ENCODE peak calls at places on chromosome 4, in eight cellular contexts. I is GM23248, U is upper lobe of right lung, P is gastrocnemius medialis, Q is left lung, M is sigmoid colon, L is heart left ventricle, A is right cardiac atrium. V is an unnamed sample. For H3K9me3, the result is how much of the 10 kb centered on the place peaks cover.

GRCh38 chr4:69999420-69999819 is 3.7 kb downstream of the STATH start:
- DNase-seq in I (peak), U (no peak), P (no peak), Q (no peak), M (no peak), L (no peak), A (no peak), V (no peak)

GRCh38 chr4:51831133-51831532 is 11.8 kb upstream of the DCUN1D4 start:
- DNase-seq in I (peak), U (peak), P (peak), Q (peak), M (peak), L (peak), A (peak), V (no peak)

GRCh38 chr4:87179751-87180150 is 40.7 kb downstream of the KLHL8 start:
- DNase-seq in I (peak), U (no peak), P (no peak), Q (no peak), M (no peak), L (no peak), A (no peak), V (no peak)

GRCh38 chr4:109432676-109433075 is 939 bp upstream of the SEC24B start:
- DNase-seq in I (peak), U (no peak), P (no peak), Q (no peak), M (no peak), L (no peak), A (no peak), V (no peak)

GRCh38 chr4:88960576-88960975 is 96.4 kb downstream of the FAM13A start:
- DNase-seq in I (no peak), U (no peak), P (no peak), Q (no peak), M (no peak), L (no peak), A (no peak), V (no peak)

GRCh38 chr4:123398151-123398802 is 1.7 kb downstream of the SPRY1 start:
- DNase-seq in I (peak), U (peak), P (peak), Q (peak), M (peak), L (peak), A (peak), V (no peak)

GRCh38 chr4:46254788-46255187 is 130.9 kb upstream of the GABRG1 start:
- DNase-seq in I (peak), U (no peak), P (no peak), Q (no peak), M (no peak), L (no peak), A (no peak), V (no peak)

GRCh38 chr4:157994863-157995262 is 178.0 kb downstream of the GASK1B start:
- DNase-seq in I (peak), U (no peak), P (no peak), Q (no peak), M (no peak), L (no peak), A (no peak), V (no peak)

GRCh38 chr4:98501383-98501782 is 157.0 kb downstream of the TSPAN5 start:
- DNase-seq in I (no peak), U (no peak), P (no peak), Q (no peak), M (no peak), L (no peak), A (no peak), V (no peak)

GRCh38 chr4:97987019-97987648 is 156.1 kb downstream of the STPG2 start:
- DNase-seq in I (peak), U (no peak), P (no peak), Q (no peak), M (no peak), L (no peak), A (no peak), V (no peak)

GRCh38 chr4:10460313-10461047 is 3.3 kb upstream of the ZNF518B start:
- DNase-seq in I (no peak), U (no peak), P (no peak), Q (no peak), M (no peak), L (no peak), A (no peak), V (no peak)

DNA sequence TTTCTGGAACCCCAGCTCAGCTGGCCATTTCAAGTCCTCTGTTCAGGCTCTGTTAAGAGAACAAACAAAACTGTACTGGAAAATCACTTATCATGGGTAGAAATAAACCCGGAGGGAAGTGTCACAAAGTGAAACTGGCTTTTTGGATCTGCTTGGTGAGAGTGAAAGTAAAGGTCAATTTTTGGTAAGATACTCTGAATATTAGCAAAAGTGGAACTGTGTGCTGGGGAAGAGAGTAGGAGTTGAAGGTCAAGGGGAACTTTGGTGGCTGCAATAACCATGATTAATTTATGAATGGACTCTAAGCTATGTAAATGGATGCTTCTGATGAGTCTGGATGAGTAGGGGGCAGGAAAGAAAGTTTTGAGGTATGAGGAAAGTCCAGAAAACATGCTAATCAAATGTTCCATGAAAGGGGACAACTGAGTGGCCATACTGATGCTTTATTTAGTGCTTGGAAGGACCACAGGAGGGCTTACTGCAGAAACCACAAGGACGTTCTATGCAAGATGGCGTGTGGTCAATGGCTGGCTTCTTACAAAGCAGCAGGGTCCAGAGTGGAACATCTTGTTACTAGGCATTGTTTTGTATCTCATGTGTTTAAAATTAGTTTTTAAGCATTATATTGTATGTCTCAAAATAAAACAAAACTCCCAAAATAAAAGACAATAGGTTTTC is 36.8 kb upstream of the TNIP3 start:
- DNase-seq in I (no peak), U (no peak), P (no peak), Q (no peak), M (no peak), L (no peak), A (no peak), V (no peak)
- H3K4me3 ChIP-seq in I (no peak), U (no peak), P (no peak), Q (no peak), M (no peak), L (no peak), A (no peak), V (no peak)

GRCh38 chr4:179196511-179196910 is 1754.3 kb upstream of the AGA start:
- DNase-seq in I (no peak), U (no peak), P (no peak), Q (no peak), M (no peak), L (no peak), A (no peak), V (no peak)
- H3K9me3 ChIP-seq in I (under half), U (under half), P (under half), Q (under half), M (under half), L (under half), A (under half), V (under half)

GRCh38 chr4:25552580-25553271 is 102.9 kb upstream of the SLC34A2 start:
- DNase-seq in I (peak), U (peak), P (no peak), Q (peak), M (no peak), L (no peak), A (no peak), V (no peak)
- H3K27ac ChIP-seq in I (no peak), U (peak), P (no peak), Q (peak), M (no peak), L (no peak), A (no peak), V (no peak)

GRCh38 chr4:139761461-139761860 is 95.8 kb downstream of the MGST2 start:
- DNase-seq in I (peak), U (no peak), P (no peak), Q (no peak), M (no peak), L (no peak), A (no peak), V (no peak)

GRCh38 chr4:139763205-139763604 is 97.6 kb downstream of the MGST2 start:
- DNase-seq in I (no peak), U (no peak), P (no peak), Q (no peak), M (no peak), L (no peak), A (no peak), V (no peak)

GRCh38 chr4:139763668-139764067 is 98.0 kb downstream of the MGST2 start:
- DNase-seq in I (no peak), U (no peak), P (no peak), Q (no peak), M (no peak), L (peak), A (no peak), V (no peak)

GRCh38 chr4:139764192-139764591 is 98.6 kb downstream of the MGST2 start:
- DNase-seq in I (no peak), U (no peak), P (no peak), Q (no peak), M (no peak), L (peak), A (peak), V (no peak)

DNA sequence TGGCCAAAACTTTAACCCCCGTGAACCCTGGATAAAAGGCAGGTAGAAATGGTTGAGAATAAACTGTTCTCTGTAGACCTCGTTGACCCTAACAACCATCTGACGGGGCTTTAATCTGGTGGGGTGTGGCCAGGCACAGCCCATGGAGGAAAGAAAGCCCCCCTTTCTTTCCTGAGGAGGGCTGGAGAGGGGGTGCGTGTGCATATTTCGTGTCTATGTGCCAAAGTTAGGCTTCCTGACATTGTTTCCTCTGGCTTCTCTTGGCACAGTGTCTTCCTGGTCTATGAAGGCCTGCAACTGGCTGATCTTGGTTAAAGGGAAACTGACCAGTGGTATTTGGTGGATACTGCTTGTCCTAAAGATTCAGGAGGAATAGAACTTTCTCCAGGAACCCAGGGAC is 97.1 kb downstream of the MGST2 start:
- DNase-seq in I (no peak), U (no peak), P (no peak), Q (no peak), M (no peak), L (peak), A (peak), V (no peak)
- H3K4me3 ChIP-seq in I (no peak), U (no peak), P (peak), Q (no peak), M (no peak), L (peak), A (peak), V (no peak)